ENCODE peak calls at places on chromosomes 3 and 15, in five cellular contexts. G, N, F, Q and U are unnamed samples.

GRCh38 chr3:23203651-23204111 is 554 bp downstream of the UBE2E2 start:
- DNase-seq in N (no peak), F (peak), G (peak), Q (no peak), U (no peak)

GRCh38 chr15:90046289-90046688 is 45.2 kb downstream of the ZNF710 start:
- DNase-seq in N (no peak), F (no peak), G (no peak), Q (no peak), U (no peak)

GRCh38 chr15:49382394-49382793 is 40.6 kb upstream of the FGF7 start:
- DNase-seq in G (no peak), Q (no peak), F (no peak), N (no peak), U (no peak)

GRCh38 chr15:65550681-65551098 is 20.4 kb downstream of the HACD3 start:
- DNase-seq in Q (no peak), G (no peak), F (peak), N (no peak), U (no peak)

GRCh38 chr15:85704720-85705119 is 90.0 kb downstream of the KLHL25 start:
- DNase-seq in Q (no peak), N (no peak), F (no peak), G (no peak), U (no peak)

GRCh38 chr3:79809106-79809505 is 41.3 kb upstream of the ROBO1 start:
- DNase-seq in G (no peak), Q (no peak), F (no peak), N (no peak), U (no peak)

GRCh38 chr15:73955851-73956250 is 29.6 kb downstream of the LOXL1 start:
- DNase-seq in N (no peak), Q (no peak), F (no peak), G (no peak), U (no peak)

GRCh38 chr3:123104550-123104949 is 37.7 kb downstream of the PDIA5 start:
- DNase-seq in F (peak), N (peak), G (no peak), Q (no peak), U (no peak)

GRCh38 chr3:127052121-127052561 is 69.2 kb downstream of the PLXNA1 start:
- DNase-seq in Q (no peak), N (peak), F (no peak), G (no peak), U (no peak)

GRCh38 chr3:12143949-12144504 is 14.7 kb downstream of the TIMP4 start:
- DNase-seq in Q (peak), F (peak), N (no peak), G (no peak), U (no peak)

GRCh38 chr3:14480207-14481017 is 59.7 kb downstream of the GRIP2 start:
- DNase-seq in Q (no peak), N (peak), F (peak), G (no peak), U (no peak)

GRCh38 chr15:56832125-56832524 is 86.3 kb upstream of the TCF12 start:
- DNase-seq in F (no peak), Q (peak), G (no peak), N (no peak), U (no peak)

GRCh38 chr3:115698851-115699535 is 75.7 kb downstream of the GAP43 start:
- DNase-seq in F (peak), Q (no peak), N (peak), G (no peak), U (no peak)

GRCh38 chr3:97658670-97659285 is 105.8 kb upstream of the ARL6 start:
- DNase-seq in Q (no peak), G (no peak), N (no peak), F (peak), U (no peak)

GRCh38 chr15:100330221-100330620 is 11.6 kb downstream of the ADAMTS17 start:
- DNase-seq in F (no peak), G (no peak), Q (no peak), N (no peak), U (no peak)

GRCh38 chr3:47145272-47145671 is 18.6 kb downstream of the SETD2 start:
- DNase-seq in Q (no peak), F (no peak), G (no peak), N (no peak), U (no peak)

GRCh38 chr15:50235794-50236193 is 29.7 kb downstream of the HDC start:
- DNase-seq in Q (no peak), G (no peak), N (no peak), F (peak), U (no peak)

GRCh38 chr3:189937302-189938255 is 183.1 kb downstream of the P3H2 start:
- DNase-seq in G (no peak), F (peak), Q (no peak), N (no peak), U (no peak)

GRCh38 chr3:78338405-78338804 is 1298.5 kb downstream of the ROBO2 start:
- DNase-seq in N (no peak), G (no peak), Q (no peak), F (no peak), U (no peak)

GRCh38 chr15:31977812-31978662 is 52.3 kb upstream of the CHRNA7 start:
- DNase-seq in N (peak), G (peak), Q (no peak), F (peak), U (no peak)

GRCh38 chr3:66403268-66403990 is 97.4 kb downstream of the LRIG1 start:
- DNase-seq in F (peak), N (no peak), G (no peak), Q (no peak), U (no peak)

GRCh38 chr3:31004025-31004678 is 109.7 kb upstream of the GADL1 start:
- DNase-seq in Q (no peak), N (no peak), G (no peak), F (peak), U (no peak)

GRCh38 chr15:27412413-27412812 is 441.4 kb downstream of the GABRG3 start:
- DNase-seq in Q (no peak), N (no peak), F (no peak), G (no peak), U (no peak)

GRCh38 chr15:67744331-67745058 is 80.8 kb upstream of the SKOR1 start:
- DNase-seq in F (no peak), G (no peak), N (no peak), Q (no peak), U (no peak)

GRCh38 chr3:94036909-94037507 is 8.6 kb upstream of the STX19 start:
- DNase-seq in G (no peak), Q (no peak), F (peak), N (peak), U (no peak)

GRCh38 chr3:195909645-195910498 is 1.5 kb upstream of the TNK2 start:
- DNase-seq in F (peak), G (peak), N (peak), Q (no peak), U (no peak)

GRCh38 chr3:76842232-76842631 is 197.7 kb upstream of the ROBO2 start:
- DNase-seq in G (no peak), N (no peak), F (no peak), Q (no peak), U (no peak)

GRCh38 chr3:159062734-159063410 is 261.0 kb downstream of the MFSD1 start:
- DNase-seq in F (no peak), G (no peak), Q (no peak), N (no peak), U (no peak)

GRCh38 chr15:47366884-47367283 is 350.4 kb upstream of the SEMA6D start:
- DNase-seq in G (no peak), N (no peak), F (peak), Q (no peak), U (no peak)

GRCh38 chr3:89303721-89304120 is 196.3 kb downstream of the EPHA3 start:
- DNase-seq in N (no peak), Q (no peak), F (peak), G (no peak), U (no peak)

GRCh38 chr15:50959717-50960116 is 51.2 kb downstream of the AP4E1 start:
- DNase-seq in N (no peak), G (no peak), F (no peak), Q (no peak), U (no peak)

GRCh38 chr3:68935778-68936177 is 3.4 kb upstream of the TAFA4 start:
- DNase-seq in F (no peak), G (no peak), N (no peak), Q (no peak), U (no peak)

GRCh38 chr3:68936855-68937254 is 4.5 kb upstream of the TAFA4 start:
- DNase-seq in F (no peak), G (no peak), Q (no peak), N (no peak), U (no peak)

GRCh38 chr3:68931406-68932149 is 769 bp downstream of the TAFA4 start:
- DNase-seq in F (no peak), Q (no peak), G (no peak), N (no peak), U (no peak)
- H3K4me3 ChIP-seq in F (no peak), Q (peak), G (no peak), N (no peak), U (no peak)

GRCh38 chr3:124707667-124708066 is 22.6 kb upstream of the UMPS start:
- DNase-seq in Q (no peak), G (no peak), N (no peak), F (peak), U (no peak)
- H3K4me3 ChIP-seq in Q (no peak), G (no peak), N (no peak), F (no peak), U (no peak)

GRCh38 chr3:58999134-58999778 is 50.6 kb downstream of the CFAP20DC start:
- DNase-seq in N (no peak), G (no peak), Q (no peak), F (peak), U (no peak)
- H3K4me3 ChIP-seq in N (no peak), G (no peak), Q (no peak), F (no peak), U (no peak)

GRCh38 chr3:143895805-143896204 is 47.5 kb upstream of the SLC9A9 start:
- DNase-seq in Q (no peak), N (no peak), F (peak), G (peak), U (no peak)

GRCh38 chr3:143901105-143901504 is 52.8 kb upstream of the SLC9A9 start:
- DNase-seq in G (peak), N (no peak), Q (no peak), F (peak), U (no peak)

GRCh38 chr3:143897558-143898305 is 49.5 kb upstream of the SLC9A9 start:
- DNase-seq in N (no peak), G (no peak), F (peak), Q (no peak), U (no peak)

DNA sequence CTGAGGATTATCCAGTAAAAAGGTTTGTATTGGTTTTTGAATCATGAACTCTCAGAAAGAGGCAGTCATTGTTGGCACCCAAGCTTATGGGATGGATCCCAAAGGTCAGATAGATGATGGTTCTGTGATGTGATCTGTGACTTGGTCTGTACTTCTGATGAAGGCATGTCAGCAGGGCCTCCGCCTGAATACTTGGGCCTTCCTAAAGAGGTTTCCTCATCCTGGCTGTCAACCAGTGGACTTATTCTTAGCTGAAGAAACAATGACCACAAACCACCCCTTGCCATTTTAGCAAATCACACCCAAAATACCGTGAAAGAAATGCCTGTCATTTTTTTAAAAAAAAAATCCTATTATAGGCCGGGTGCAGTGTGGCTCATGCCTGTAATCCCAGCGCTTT is 48.2 kb upstream of the SLC9A9 start:
- DNase-seq in F (no peak), Q (no peak), G (no peak), N (no peak), U (no peak)
- H3K4me3 ChIP-seq in F (no peak), Q (no peak), G (no peak), N (no peak), U (no peak)

DNA sequence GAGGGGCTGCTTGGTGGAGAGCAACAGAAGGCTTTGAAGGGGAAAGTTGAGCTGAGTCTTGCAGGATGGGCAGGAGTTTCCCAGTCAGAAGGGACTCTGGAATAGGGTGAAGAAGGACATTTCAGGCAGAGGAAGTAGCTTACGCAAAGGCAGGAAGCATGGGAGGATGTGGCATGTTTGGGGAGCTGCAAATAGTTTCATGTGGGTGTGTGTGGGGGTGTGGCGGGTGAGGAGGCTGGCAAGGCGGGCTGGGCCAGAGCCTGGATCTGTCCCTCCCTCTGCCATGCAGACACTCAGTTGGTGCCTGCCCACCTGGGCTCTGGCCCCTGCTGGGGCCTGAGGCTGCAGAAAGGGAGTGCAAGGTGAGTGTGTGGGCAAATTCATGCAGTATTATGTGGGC is 10.4 kb downstream of the TEX264 start:
- DNase-seq in F (peak), N (no peak), G (peak), Q (no peak), U (peak)
- H3K4me3 ChIP-seq in F (no peak), N (no peak), G (no peak), Q (no peak), U (no peak)

GRCh38 chr3:179658584-179658983 is 5.7 kb downstream of the USP13 start:
- DNase-seq in Q (no peak), N (no peak), G (no peak), F (no peak), U (no peak)
- H3K4me3 ChIP-seq in Q (peak), N (no peak), G (no peak), F (no peak), U (no peak)

GRCh38 chr3:29385056-29385455 is 104.2 kb downstream of the RBMS3 start:
- DNase-seq in Q (no peak), G (no peak), N (peak), F (no peak), U (no peak)
- H3K4me3 ChIP-seq in Q (peak), G (no peak), N (no peak), F (no peak), U (no peak)